ENCODE peak calls at places on chromosomes 3 and 15, in ten cellular contexts. A is substantia nigra; Q is endothelial cell; F is nephron progenitor cell; N is effector memory CD8-positive, alpha-beta T cell; P is iris pigment epithelial cell; U is NT2/D1; D is GM20000; W is activated CD8-positive, alpha-beta memory T cell treated with anti-CD3 and anti-CD28 coated beads for 48 hours; X is activated CD4-positive, alpha-beta T cell treated with anti-CD3 and anti-CD28 coated beads for 1 hour. G is an unnamed sample.

GRCh38 chr15:66566963-66567531 is 1.2 kb upstream of the LCTL start:
- DNase-seq in A (no peak), Q (peak; percentile 76), F (peak; percentile 78), N (peak; percentile 54), P (peak; percentile 70), U (peak; percentile 81), D (peak; percentile 77), W (no peak), X (no peak), G (peak; percentile 61)

GRCh38 chr3:136753112-136753939 is 1.1 kb upstream of the STAG1 start:
- DNase-seq in A (no peak), Q (no peak), F (no peak), N (no peak), P (peak; percentile 11), U (no peak), D (no peak), W (no peak), X (no peak), G (no peak)

GRCh38 chr15:64009798-64010241 is 36.5 kb downstream of the DAPK2 start:
- DNase-seq in A (no peak), Q (no peak), F (no peak), N (peak; percentile 40), P (peak; percentile 48), U (no peak), D (no peak), W (no peak), X (peak; percentile 19), G (no peak)

GRCh38 chr15:75904241-75904631 is 558 bp downstream of the FBXO22 start:
- DNase-seq in A (no peak), Q (peak; percentile 37), F (peak; percentile 57), N (peak; percentile 8), P (peak; percentile 49), U (no peak), D (peak; percentile 25), W (peak; percentile 8), X (no peak), G (peak; percentile 34)

GRCh38 chr3:104279617-104280016 is 1087.1 kb upstream of the ALCAM start:
- DNase-seq in A (no peak), Q (no peak), F (no peak), N (no peak), P (peak; percentile 84), U (no peak), D (no peak), W (no peak), X (no peak), G (no peak)

GRCh38 chr15:67574981-67575632 is 32.6 kb downstream of the MAP2K5 start:
- DNase-seq in A (no peak), Q (no peak), F (peak; percentile 39), N (no peak), P (peak; percentile 4), U (no peak), D (no peak), W (no peak), X (no peak), G (no peak)

GRCh38 chr3:196140224-196140623 is 58.3 kb upstream of the TFRC start:
- DNase-seq in A (no peak), Q (no peak), F (peak; percentile 35), N (no peak), P (no peak), U (no peak), D (peak; percentile 47), W (no peak), X (no peak), G (no peak)

GRCh38 chr3:24259901-24260512 is 234.6 kb downstream of the THRB start:
- DNase-seq in A (no peak), Q (no peak), F (no peak), N (no peak), P (peak; percentile 80), U (no peak), D (no peak), W (no peak), X (no peak), G (no peak)

GRCh38 chr15:61743352-61743909 is 316.8 kb downstream of the VPS13C start:
- DNase-seq in A (no peak), Q (no peak), F (no peak), N (no peak), P (no peak), U (no peak), D (no peak), W (no peak), X (no peak), G (no peak)

GRCh38 chr3:196968233-196969000 is at the start of gene PIGZ:
- DNase-seq in A (no peak), Q (peak; percentile 47), F (peak; percentile 66), N (no peak), P (peak; percentile 45), U (no peak), D (peak; percentile 90), W (peak; percentile 32), X (no peak), G (peak; percentile 42)

GRCh38 chr15:51982013-51982769 is 10.6 kb upstream of the LEO1 start:
- DNase-seq in A (no peak), Q (peak; percentile 22), F (no peak), N (peak; percentile 30), P (peak; percentile 83), U (no peak), D (peak; percentile 68), W (no peak), X (peak; percentile 12), G (peak; percentile 69)

GRCh38 chr3:11592460-11593298 is 51.0 kb downstream of the VGLL4 start:
- DNase-seq in A (no peak), Q (no peak), F (no peak), N (no peak), P (peak; percentile 43), U (no peak), D (no peak), W (no peak), X (no peak), G (no peak)

GRCh38 chr15:101251830-101252820 is at the start of gene CHSY1:
- DNase-seq in A (peak; percentile 70), Q (peak; percentile 81), F (peak; percentile 83), N (peak; percentile 81), P (peak; percentile 96), U (peak; percentile 43), D (peak; percentile 94), W (peak; percentile 76), X (peak; percentile 72), G (peak; percentile 57)

GRCh38 chr3:3586843-3587626 is 212.2 kb upstream of the LRRN1 start:
- DNase-seq in A (no peak), Q (no peak), F (no peak), N (no peak), P (no peak), U (no peak), D (no peak), W (no peak), X (no peak), G (no peak)

GRCh38 chr15:40271915-40272712 is 10.8 kb downstream of the ANKRD63 start:
- DNase-seq in A (no peak), Q (no peak), F (no peak), N (no peak), P (no peak), U (no peak), D (no peak), W (no peak), X (no peak), G (no peak)

GRCh38 chr15:74044267-74045110 is 37.9 kb downstream of the GOLGA6A start:
- DNase-seq in A (no peak), Q (no peak), F (no peak), N (no peak), P (no peak), U (no peak), D (no peak), W (no peak), X (no peak), G (no peak)

GRCh38 chr3:66047321-66048050 is 8.8 kb upstream of the MAGI1 start:
- DNase-seq in A (no peak), Q (no peak), F (no peak), N (no peak), P (peak; percentile 60), U (no peak), D (no peak), W (no peak), X (no peak), G (no peak)

GRCh38 chr15:66735909-66736305 is 33.9 kb downstream of the SMAD6 start:
- DNase-seq in A (no peak), Q (no peak), F (no peak), N (no peak), P (no peak), U (no peak), D (no peak), W (no peak), X (no peak), G (no peak)

GRCh38 chr3:128226186-128226725 is 73.0 kb downstream of the EEFSEC start:
- DNase-seq in A (no peak), Q (no peak), F (no peak), N (no peak), P (no peak), U (no peak), D (no peak), W (no peak), X (no peak), G (no peak)

GRCh38 chr3:153163349-153164008 is 1.5 kb downstream of the RAP2B start:
- DNase-seq in A (no peak), Q (no peak), F (no peak), N (no peak), P (no peak), U (no peak), D (peak; percentile 31), W (no peak), X (no peak), G (no peak)

GRCh38 chr3:139358857-139359562 is 15.2 kb downstream of the MRPS22 start:
- DNase-seq in A (no peak), Q (no peak), F (no peak), N (no peak), P (no peak), U (no peak), D (no peak), W (no peak), X (no peak), G (peak; percentile 97)

GRCh38 chr15:66723826-66724731 is 22.0 kb downstream of the SMAD6 start:
- DNase-seq in A (no peak), Q (no peak), F (no peak), N (no peak), P (peak; percentile 83), U (no peak), D (no peak), W (no peak), X (no peak), G (no peak)

GRCh38 chr3:150759319-150759718 is 3.6 kb downstream of the SIAH2 start:
- DNase-seq in A (no peak), Q (no peak), F (no peak), N (no peak), P (no peak), U (no peak), D (no peak), W (no peak), X (no peak), G (no peak)

GRCh38 chr3:71262368-71263265 is 320.9 kb downstream of the FOXP1 start:
- DNase-seq in A (no peak), Q (no peak), F (no peak), N (no peak), P (no peak), U (no peak), D (no peak), W (no peak), X (no peak), G (no peak)

GRCh38 chr3:158569717-158570244 is 1.2 kb upstream of the MLF1 start:
- DNase-seq in A (no peak), Q (no peak), F (no peak), N (no peak), P (no peak), U (no peak), D (no peak), W (no peak), X (no peak), G (no peak)

GRCh38 chr15:27679203-27679602 is 419.9 kb downstream of the OCA2 start:
- DNase-seq in A (no peak), Q (no peak), F (no peak), N (no peak), P (no peak), U (no peak), D (no peak), W (no peak), X (no peak), G (no peak)

GRCh38 chr15:97679289-97679688 is 281.2 kb upstream of the ARRDC4 start:
- DNase-seq in A (no peak), Q (no peak), F (no peak), N (no peak), P (no peak), U (no peak), D (no peak), W (no peak), X (no peak), G (no peak)

GRCh38 chr15:92803852-92804609 is 96.1 kb upstream of the CHD2 start:
- DNase-seq in A (no peak), Q (no peak), F (no peak), N (no peak), P (peak; percentile 100), U (no peak), D (peak; percentile 45), W (peak; percentile 24), X (peak; percentile 29), G (no peak)